ENCODE peak calls at places on chromosomes 16 and 17, in six cellular contexts. M, C, T, R, K and O are unnamed samples.

GRCh38 chr17:29177871-29178749 is 2.1 kb downstream of the MYO18A start:
- DNase-seq in M (no peak), C (no peak), T (no peak), R (no peak), K (no peak), O (no peak)

GRCh38 chr17:70956731-70957130 is 787.4 kb downstream of the KCNJ2 start:
- DNase-seq in M (no peak), C (no peak), T (no peak), R (no peak), K (no peak), O (no peak)

GRCh38 chr16:69404275-69404805 is 18.5 kb upstream of the TERF2 start:
- DNase-seq in M (peak; percentile 70), C (no peak), T (no peak), R (peak; percentile 89), K (no peak), O (no peak)

GRCh38 chr16:85750827-85751641 is at the start of gene C16orf74:
- DNase-seq in M (peak; percentile 41), C (peak; percentile 79), T (no peak), R (peak; percentile 50), K (peak; percentile 11), O (no peak)

GRCh38 chr17:42359133-42359532 is 29.1 kb downstream of the STAT3 start:
- DNase-seq in M (no peak), C (no peak), T (no peak), R (no peak), K (no peak), O (no peak)

GRCh38 chr17:9178319-9178718 is 157.0 kb downstream of the NTN1 start:
- DNase-seq in M (no peak), C (no peak), T (no peak), R (no peak), K (no peak), O (no peak)

GRCh38 chr16:69077251-69077650 is 28.2 kb upstream of the HAS3 start:
- DNase-seq in M (peak; percentile 62), C (peak; percentile 65), T (no peak), R (no peak), K (no peak), O (no peak)

GRCh38 chr16:80718480-80719220 is 85.7 kb downstream of the CDYL2 start:
- DNase-seq in M (peak; percentile 62), C (peak; percentile 12), T (no peak), R (peak; percentile 31), K (no peak), O (no peak)

GRCh38 chr17:49729074-49729473 is 21.3 kb upstream of the SLC35B1 start:
- DNase-seq in M (no peak), C (no peak), T (no peak), R (no peak), K (no peak), O (no peak)

GRCh38 chr17:77322534-77323412 is 182.0 kb downstream of the SEC14L1 start:
- DNase-seq in M (peak; percentile 99), C (peak; percentile 93), T (no peak), R (peak; percentile 100), K (peak; percentile 87), O (peak; percentile 78)

GRCh38 chr17:36942631-36943125 is 5.4 kb downstream of the LHX1 start:
- DNase-seq in M (no peak), C (no peak), T (no peak), R (no peak), K (no peak), O (no peak)

GRCh38 chr17:80034977-80035686 is 540 bp downstream of the TBC1D16 start:
- DNase-seq in M (peak; percentile 46), C (peak; percentile 41), T (peak; percentile 58), R (peak; percentile 73), K (no peak), O (no peak)

GRCh38 chr17:41444186-41444585 is 3.4 kb upstream of the KRT38 start:
- DNase-seq in M (no peak), C (no peak), T (no peak), R (no peak), K (no peak), O (no peak)

GRCh38 chr17:72677108-72677507 is 415.4 kb downstream of the SLC39A11 start:
- DNase-seq in M (no peak), C (no peak), T (no peak), R (no peak), K (no peak), O (no peak)

GRCh38 chr17:76345377-76345945 is 8.3 kb downstream of the PRPSAP1 start:
- DNase-seq in M (peak; percentile 76), C (no peak), T (no peak), R (no peak), K (no peak), O (no peak)

GRCh38 chr16:48014349-48015135 is 141.3 kb downstream of the ABCC12 start:
- DNase-seq in M (peak; percentile 43), C (peak; percentile 89), T (no peak), R (no peak), K (peak; percentile 25), O (no peak)